ENCODE peak calls at places on chromosomes 7 and 10, in seven cellular contexts. N is tibial nerve, M is fibroblast of villous mesenchyme, T is AG04450, E is kidney, Y is neural progenitor cell, I is ascending aorta. Z is an unnamed sample.

GRCh38 chr7:91565499-91566331 is 301.5 kb downstream of the FZD1 start:
- DNase-seq in N (peak; percentile 41), M (no peak), T (no peak), E (no peak), Y (no peak), I (no peak), Z (no peak)

GRCh38 chr10:35700490-35700887 is 58.4 kb upstream of the FZD8 start:
- DNase-seq in N (no peak), M (no peak), T (no peak), E (no peak), Y (no peak), I (no peak), Z (no peak)

GRCh38 chr7:101185258-101185839 is 5.3 kb upstream of the NAT16 start:
- DNase-seq in N (no peak), M (no peak), T (no peak), E (no peak), Y (no peak), I (no peak), Z (peak; percentile 31)

GRCh38 chr10:103666109-103666508 is 172.6 kb downstream of the NEURL1 start:
- DNase-seq in N (no peak), M (peak; percentile 41), T (no peak), E (no peak), Y (no peak), I (no peak), Z (peak; percentile 58)

GRCh38 chr10:37856881-37857286 is 526 bp downstream of the ZNF248 start:
- DNase-seq in N (peak; percentile 5), M (no peak), T (no peak), E (peak; percentile 75), Y (no peak), I (no peak), Z (no peak)

GRCh38 chr7:13181221-13181620 is 493.8 kb downstream of the ARL4A start:
- DNase-seq in N (no peak), M (peak; percentile 10), T (no peak), E (no peak), Y (peak; percentile 42), I (no peak), Z (peak; percentile 25)

GRCh38 chr10:103896225-103896624 is 21.8 kb downstream of the STN1 start:
- DNase-seq in N (no peak), M (peak; percentile 85), T (no peak), E (no peak), Y (no peak), I (no peak), Z (peak; percentile 80)

GRCh38 chr7:75905785-75906604 is 9.0 kb upstream of the POR start:
- DNase-seq in N (peak; percentile 74), M (peak; percentile 83), T (no peak), E (peak; percentile 92), Y (peak; percentile 79), I (peak; percentile 83), Z (peak; percentile 86)

GRCh38 chr7:39132306-39132705 is 154.6 kb downstream of the POU6F2 start:
- DNase-seq in N (no peak), M (no peak), T (no peak), E (no peak), Y (no peak), I (no peak), Z (no peak)

GRCh38 chr7:8817448-8818036 is 384.1 kb downstream of the NXPH1 start:
- DNase-seq in N (no peak), M (no peak), T (no peak), E (no peak), Y (no peak), I (no peak), Z (no peak)

GRCh38 chr7:157228864-157229422 is 90.2 kb downstream of the UBE3C start:
- DNase-seq in N (no peak), M (peak; percentile 46), T (no peak), E (no peak), Y (peak; percentile 68), I (no peak), Z (peak; percentile 48)

GRCh38 chr7:27677912-27678612 is 15.4 kb upstream of the HIBADH start:
- DNase-seq in N (no peak), M (peak; percentile 92), T (peak; percentile 80), E (no peak), Y (no peak), I (no peak), Z (peak; percentile 89)

GRCh38 chr10:104329754-104330153 is 8.5 kb downstream of the ITPRIP start:
- DNase-seq in N (no peak), M (peak; percentile 71), T (no peak), E (peak; percentile 1), Y (no peak), I (peak; percentile 77), Z (peak; percentile 74)

GRCh38 chr7:85634951-85635350 is 448.1 kb upstream of the SEMA3D start:
- DNase-seq in N (no peak), M (no peak), T (no peak), E (no peak), Y (no peak), I (no peak), Z (no peak)

GRCh38 chr7:100641463-100641859 is at the start of gene TFR2:
- DNase-seq in N (no peak), M (no peak), T (no peak), E (no peak), Y (no peak), I (no peak), Z (no peak)

GRCh38 chr10:10527861-10528562 is 489.7 kb upstream of the CELF2 start:
- DNase-seq in N (no peak), M (peak; percentile 75), T (no peak), E (no peak), Y (no peak), I (no peak), Z (no peak)

GRCh38 chr7:121966538-121967332 is 93.8 kb downstream of the PTPRZ1 start:
- DNase-seq in N (no peak), M (no peak), T (no peak), E (no peak), Y (no peak), I (no peak), Z (no peak)

GRCh38 chr10:77165445-77166316 is 471.9 kb downstream of the KCNMA1 start:
- DNase-seq in N (peak; percentile 65), M (peak; percentile 73), T (no peak), E (no peak), Y (peak; percentile 77), I (peak; percentile 74), Z (peak; percentile 69)

GRCh38 chr10:77575271-77576006 is 62.2 kb downstream of the KCNMA1 start:
- DNase-seq in N (no peak), M (no peak), T (no peak), E (no peak), Y (no peak), I (no peak), Z (no peak)

GRCh38 chr10:127148933-127149220 is 47.5 kb downstream of the INSYN2A start:
- DNase-seq in N (no peak), M (peak; percentile 64), T (peak; percentile 43), E (no peak), Y (no peak), I (no peak), Z (peak; percentile 53)

GRCh38 chr7:767580-767940 is 40.5 kb upstream of the PRKAR1B start:
- DNase-seq in N (no peak), M (peak; percentile 78), T (no peak), E (peak; percentile 94), Y (no peak), I (no peak), Z (no peak)

GRCh38 chr10:26199841-26200240 is 16.7 kb upstream of the GAD2 start:
- DNase-seq in N (no peak), M (no peak), T (no peak), E (no peak), Y (no peak), I (no peak), Z (no peak)

GRCh38 chr7:47489624-47490023 is 92.3 kb downstream of the TNS3 start:
- DNase-seq in N (no peak), M (no peak), T (no peak), E (peak; percentile 62), Y (peak; percentile 51), I (no peak), Z (no peak)

GRCh38 chr10:51074238-51075028 is at the start of gene PRKG1:
- DNase-seq in N (peak; percentile 62), M (peak; percentile 75), T (peak; percentile 67), E (peak; percentile 92), Y (peak; percentile 91), I (peak; percentile 92), Z (peak; percentile 87)

GRCh38 chr10:86341361-86341811 is 25.2 kb downstream of the GRID1 start:
- DNase-seq in N (no peak), M (no peak), T (no peak), E (peak; percentile 41), Y (no peak), I (no peak), Z (no peak)

GRCh38 chr10:59575269-59575668 is 134.4 kb downstream of the SLC16A9 start:
- DNase-seq in N (no peak), M (no peak), T (no peak), E (no peak), Y (no peak), I (no peak), Z (no peak)
- H3K4me3 ChIP-seq in N (no peak overlapping the region), M (no peak overlapping the region), T (no peak overlapping the region), E (no peak overlapping the region), Y (no peak overlapping the region), I (no peak overlapping the region), Z (no peak overlapping the region)

GRCh38 chr7:34596887-34597286 is 61.1 kb upstream of the NPSR1 start:
- DNase-seq in N (no peak), M (no peak), T (no peak), E (no peak), Y (peak; percentile 20), I (no peak), Z (peak; percentile 29)
- TF ChIP-seq CTCF in N (no peak), M (no peak), T (no peak), E (no peak), Y (peak; percentile 44), I (no peak), Z (peak; percentile 56)

DNA sequence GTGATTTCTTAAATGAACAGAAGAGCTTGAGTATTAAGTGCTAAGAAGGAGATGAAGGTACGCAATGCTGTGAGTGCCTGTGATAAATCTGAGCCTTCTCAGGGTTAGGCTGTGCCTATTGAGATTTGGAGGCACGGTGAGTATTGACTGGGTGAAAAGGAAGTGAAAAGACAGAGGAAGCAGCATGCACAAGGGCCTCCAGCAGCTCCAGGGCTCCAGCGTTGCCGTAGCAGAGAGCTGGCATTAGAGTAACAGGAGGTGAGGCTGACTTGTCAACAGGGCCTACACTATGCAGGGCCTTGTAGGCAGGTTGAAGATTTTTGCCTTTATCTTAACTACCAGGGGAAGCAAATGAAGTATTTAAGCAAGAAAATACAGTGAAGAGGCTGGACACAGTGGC is 54.1 kb upstream of the PDCD4 start:
- DNase-seq in N (no peak), M (no peak), T (no peak), E (no peak), Y (no peak), I (peak; percentile 35), Z (no peak)
- H3K4me3 ChIP-seq in N (no peak overlapping the region), M (no peak overlapping the region), T (no peak overlapping the region), E (no peak overlapping the region), Y (no peak overlapping the region), I (no peak overlapping the region), Z (no peak overlapping the region)

GRCh38 chr7:55144333-55144954 is 125.6 kb downstream of the EGFR start:
- DNase-seq in N (no peak), M (no peak), T (no peak), E (no peak), Y (peak; percentile 35), I (no peak), Z (no peak)
- TF ChIP-seq CTCF in N (no peak), M (peak; percentile 44), T (peak; percentile 26), E (peak; percentile 5), Y (peak; percentile 51), I (no peak), Z (peak; percentile 30)

GRCh38 chr7:44638611-44639557 is 32.5 kb downstream of the OGDH start:
- DNase-seq in N (peak; percentile 45), M (peak; percentile 78), T (no peak), E (peak; percentile 93), Y (no peak), I (peak; percentile 85), Z (peak; percentile 77)
- H3K4me3 ChIP-seq in N (no peak overlapping the region), M (no peak overlapping the region), T (no peak overlapping the region), E (no peak overlapping the region), Y (no peak overlapping the region), I (no peak overlapping the region), Z (no peak overlapping the region)

Z was measured in cardiac fibroblast.